ENCODE peak calls at places on chromosomes 16 and 17, in four cellular contexts. Z is GM12878, U is HepG2, A is H1. D is an unnamed sample.

GRCh38 chr17:43583332-43583731 is 37.2 kb upstream of the ETV4 start:
- DNase-seq in A (no peak), Z (no peak), U (no peak), D (no peak)

GRCh38 chr17:1331708-1332107 is 52.2 kb downstream of the TRARG1 start:
- DNase-seq in A (no peak), Z (no peak), U (no peak), D (no peak)

GRCh38 chr17:226773-227580 is 45.5 kb upstream of the DOC2B start:
- DNase-seq in Z (no peak), A (no peak), U (no peak), D (no peak)

GRCh38 chr17:19753661-19754463 is 5.8 kb upstream of the ALDH3A1 start:
- DNase-seq in A (no peak), Z (no peak), U (no peak), D (no peak)

GRCh38 chr16:1932050-1933028 is 10.7 kb downstream of the MSRB1 start:
- DNase-seq in Z (no peak), U (peak), A (no peak), D (no peak)

GRCh38 chr16:31327675-31328225 is 27.2 kb upstream of the ITGAX start:
- DNase-seq in Z (no peak), U (no peak), A (no peak), D (no peak)

GRCh38 chr16:372584-372983 is 2.2 kb upstream of the MRPL28 start:
- DNase-seq in Z (no peak), A (no peak), U (no peak), D (no peak)

GRCh38 chr17:27624555-27624954 is 6.4 kb upstream of the LGALS9 start:
- DNase-seq in A (no peak), U (no peak), Z (no peak), D (no peak)

GRCh38 chr17:2138318-2138717 is 83.4 kb downstream of the HIC1 start:
- DNase-seq in A (no peak), U (no peak), Z (peak), D (peak)

GRCh38 chr17:5410594-5411272 is 8.7 kb downstream of the NUP88 start:
- DNase-seq in Z (no peak), A (no peak), U (no peak), D (no peak)

GRCh38 chr17:14308965-14309879 is 8.3 kb downstream of the HS3ST3B1 start:
- DNase-seq in Z (no peak), U (peak), A (peak), D (peak)

GRCh38 chr17:29150191-29150590 is 30.0 kb downstream of the MYO18A start:
- DNase-seq in Z (no peak), U (no peak), A (no peak), D (no peak)

GRCh38 chr16:30369091-30369937 is 980 bp downstream of the TBC1D10B start:
- DNase-seq in U (no peak), A (no peak), Z (no peak), D (no peak)

GRCh38 chr16:69799601-69800000 is 37.5 kb downstream of the WWP2 start:
- DNase-seq in Z (no peak), U (no peak), A (no peak), D (no peak)

GRCh38 chr16:71746442-71747046 is 22.0 kb upstream of the PHLPP2 start:
- DNase-seq in Z (no peak), U (peak), A (no peak), D (peak)

GRCh38 chr17:41496803-41497484 is 7.2 kb upstream of the KRT36 start:
- DNase-seq in Z (peak), A (peak), U (peak), D (peak)

DNA sequence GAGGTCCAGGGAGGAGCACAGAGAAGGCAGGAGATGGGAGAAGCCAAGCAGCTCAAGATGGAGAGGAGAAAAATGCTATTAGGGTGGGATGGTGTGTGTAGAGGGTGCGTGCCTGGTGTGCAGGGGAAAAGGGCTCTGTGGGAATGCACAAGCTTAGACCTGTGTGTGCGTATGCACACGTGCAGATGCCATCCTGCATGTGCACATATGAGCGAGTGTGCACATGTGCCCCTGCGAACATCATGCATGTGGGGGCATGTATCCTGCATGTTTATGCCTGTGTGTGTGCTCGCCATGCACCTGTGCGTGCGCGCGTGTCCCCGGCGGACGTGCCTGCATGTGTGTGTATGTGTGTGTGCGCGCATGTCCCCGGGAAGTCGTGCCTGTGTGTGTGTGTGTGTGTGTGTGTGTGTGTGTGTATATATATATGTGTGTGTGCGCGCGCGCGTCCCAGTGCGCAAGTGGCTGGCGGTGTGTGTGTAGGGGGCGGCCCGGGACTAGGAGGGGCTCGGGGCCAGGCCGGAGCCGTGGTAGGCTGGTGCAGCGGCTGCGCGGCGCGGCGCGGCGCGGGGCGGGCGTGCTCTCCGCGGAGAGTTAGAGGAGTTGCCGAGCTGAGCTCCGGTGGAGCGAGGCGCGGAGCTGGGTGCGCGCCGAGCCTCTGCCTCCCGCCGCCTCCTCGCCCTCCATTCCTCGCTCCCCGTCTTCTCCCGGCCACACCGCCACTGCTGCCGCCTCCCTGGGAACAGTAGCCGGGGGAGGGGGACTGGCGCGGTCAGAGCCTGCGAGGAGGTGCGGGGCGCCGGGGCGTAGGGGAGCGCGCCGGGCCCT is at the start of gene KCNJ12:
- DNase-seq in Z (no peak), A (no peak), U (no peak), D (peak)
- TF ChIP-seq TCF12 in Z (no peak), A (no peak), U (no peak), D (no peak)

DNA sequence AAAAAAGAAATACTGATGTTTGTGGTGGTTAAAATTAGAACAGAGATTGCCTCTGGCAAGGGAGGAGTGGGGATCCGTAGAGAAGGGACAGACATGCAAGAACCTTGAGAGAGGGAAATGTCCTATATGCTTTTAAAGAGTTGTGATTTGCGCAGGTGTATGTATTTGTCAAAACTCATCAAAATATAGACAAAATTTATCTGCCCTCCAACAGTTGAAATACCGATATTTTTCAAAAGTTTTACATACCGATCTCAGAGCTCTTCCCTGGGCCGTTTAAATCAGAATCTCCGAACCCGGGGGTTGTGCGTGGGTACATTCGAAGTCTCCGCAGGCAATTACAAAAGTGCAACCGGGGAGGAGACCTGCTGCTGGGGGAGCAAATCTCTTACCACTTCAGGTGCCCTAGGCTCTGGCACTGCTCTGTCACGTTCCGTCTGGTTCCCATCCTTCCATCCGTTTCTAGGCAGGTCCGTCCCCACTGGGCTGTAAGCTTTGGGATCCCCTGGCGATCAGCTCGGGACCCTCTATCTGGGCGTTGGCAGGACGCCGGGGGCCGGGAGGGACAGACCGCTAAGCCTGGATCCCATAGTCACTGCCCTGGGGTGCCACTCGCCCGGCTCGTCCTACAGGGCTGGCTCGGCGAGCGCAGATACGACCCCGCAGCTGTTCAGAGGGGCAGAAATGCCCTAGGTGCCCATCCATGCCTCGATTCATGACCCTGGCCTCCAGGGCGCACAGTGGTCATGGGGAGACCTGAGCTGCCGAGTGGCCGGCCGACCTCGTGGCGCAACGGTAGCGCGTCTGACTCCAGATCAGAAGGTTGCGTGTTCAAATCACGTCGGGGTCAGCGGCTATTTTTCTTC is 4.2 kb downstream of the BORCS6 start:
- DNase-seq in U (peak), A (no peak), Z (no peak), D (peak)
- TF ChIP-seq TCF12 in U (no peak), A (peak), Z (peak), D (no peak)

GRCh38 chr16:12254566-12254965 is 278.0 kb downstream of the SNX29 start:
- DNase-seq in Z (no peak), U (no peak), A (no peak), D (no peak)

GRCh38 chr16:12253731-12254130 is 277.2 kb downstream of the SNX29 start:
- DNase-seq in U (no peak), A (no peak), Z (no peak), D (no peak)

GRCh38 chr16:12255473-12255872 is 278.9 kb downstream of the SNX29 start:
- DNase-seq in Z (no peak), A (no peak), U (no peak), D (no peak)

GRCh38 chr16:12250578-12250977 is 274.0 kb downstream of the SNX29 start:
- DNase-seq in U (no peak), Z (no peak), A (no peak), D (no peak)

DNA sequence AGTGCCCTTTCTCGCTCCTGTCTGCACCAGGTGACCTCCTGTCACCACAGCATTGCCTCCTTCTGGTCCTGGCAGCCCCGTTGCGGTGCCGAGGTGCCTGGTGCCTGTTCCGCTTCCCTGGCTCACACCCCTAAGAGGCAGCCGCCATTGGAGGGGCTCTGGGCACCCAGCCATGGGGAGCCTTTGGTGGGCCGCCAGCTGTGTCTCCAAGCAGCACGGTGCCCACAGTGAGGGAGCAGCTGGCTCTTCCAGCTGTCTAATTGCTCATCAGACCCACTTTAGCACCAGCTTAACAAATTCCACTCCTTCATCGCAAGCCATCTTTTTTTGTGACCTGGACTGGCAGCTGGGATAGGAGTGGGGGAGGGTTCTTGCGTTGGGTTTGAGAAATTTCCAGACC is 276.1 kb downstream of the SNX29 start:
- DNase-seq in U (no peak), A (no peak), Z (no peak), D (no peak)
- TF ChIP-seq TCF12 in U (no peak), A (no peak), Z (no peak), D (no peak)

DNA sequence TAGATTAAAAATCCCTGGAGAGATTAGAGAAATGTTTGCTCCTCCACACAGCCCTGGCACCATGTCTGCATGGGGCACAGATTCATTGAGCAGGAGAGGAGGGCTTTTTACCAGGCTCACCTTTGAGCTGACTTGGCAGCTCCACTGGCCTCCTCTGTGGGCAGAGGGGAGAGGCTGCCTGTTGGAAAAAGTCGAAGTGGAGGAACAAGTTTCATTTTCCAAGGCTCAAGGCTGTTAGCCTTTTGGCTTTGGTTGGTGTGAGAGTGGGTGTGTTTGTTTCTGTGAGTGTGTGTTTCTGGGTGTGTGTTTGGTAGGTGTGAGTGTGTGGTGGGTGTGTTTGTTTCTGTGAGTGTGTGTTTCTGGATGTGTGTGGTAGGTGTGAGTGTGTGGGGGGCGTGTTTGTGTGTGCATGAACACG is 5.6 kb downstream of the TMEM238L start:
- DNase-seq in A (no peak), Z (no peak), U (no peak), D (no peak)
- TF ChIP-seq TCF12 in A (no peak), Z (no peak), U (no peak), D (no peak)

DNA sequence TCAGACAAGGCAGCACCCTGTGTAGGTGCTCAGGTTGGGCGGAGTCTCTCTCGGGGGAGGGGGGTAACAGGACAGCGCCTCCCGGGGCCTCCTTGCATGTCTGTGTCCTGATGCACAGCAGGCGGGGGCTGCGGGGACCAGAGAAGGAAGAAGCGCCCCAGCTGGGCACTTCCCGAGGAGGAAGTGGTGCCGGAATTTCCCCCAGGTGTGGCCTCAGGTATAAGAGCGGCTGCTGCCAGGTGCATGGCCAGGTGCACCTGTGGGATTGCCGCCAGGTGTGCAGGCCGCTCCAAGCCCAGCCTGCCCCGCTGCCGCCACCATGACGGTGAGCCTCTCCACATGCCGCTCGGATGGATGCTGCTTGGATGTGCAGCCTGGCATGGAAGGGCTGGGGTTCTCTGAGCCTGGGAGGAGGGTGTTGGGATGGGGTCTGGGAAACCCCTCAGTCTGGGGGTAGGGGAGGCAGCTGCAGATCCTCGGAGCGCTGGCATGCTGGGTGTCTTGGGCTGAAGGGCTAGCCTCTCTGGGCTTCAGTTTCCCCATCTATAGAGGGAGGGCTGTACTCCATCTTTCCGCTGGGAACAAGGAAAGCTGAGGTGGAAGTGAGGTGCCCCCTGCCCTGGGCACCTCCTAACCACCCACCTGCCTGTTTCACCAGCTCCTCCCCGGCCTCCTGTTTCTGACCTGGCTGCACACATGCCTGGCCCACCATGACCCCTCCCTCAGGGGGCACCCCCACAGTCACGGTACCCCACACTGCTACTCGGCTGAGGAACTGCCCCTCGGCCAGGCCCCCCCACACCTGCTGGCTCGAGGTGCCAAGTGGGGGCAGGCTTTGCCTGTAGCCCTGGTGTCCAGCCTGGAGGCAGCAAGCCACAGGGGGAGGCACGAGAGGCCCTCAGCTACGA is at the start of gene IL17C:
- DNase-seq in A (no peak), U (no peak), Z (no peak), D (no peak)
- TF ChIP-seq TCF12 in A (peak), U (no peak), Z (peak), D (no peak)

DNA sequence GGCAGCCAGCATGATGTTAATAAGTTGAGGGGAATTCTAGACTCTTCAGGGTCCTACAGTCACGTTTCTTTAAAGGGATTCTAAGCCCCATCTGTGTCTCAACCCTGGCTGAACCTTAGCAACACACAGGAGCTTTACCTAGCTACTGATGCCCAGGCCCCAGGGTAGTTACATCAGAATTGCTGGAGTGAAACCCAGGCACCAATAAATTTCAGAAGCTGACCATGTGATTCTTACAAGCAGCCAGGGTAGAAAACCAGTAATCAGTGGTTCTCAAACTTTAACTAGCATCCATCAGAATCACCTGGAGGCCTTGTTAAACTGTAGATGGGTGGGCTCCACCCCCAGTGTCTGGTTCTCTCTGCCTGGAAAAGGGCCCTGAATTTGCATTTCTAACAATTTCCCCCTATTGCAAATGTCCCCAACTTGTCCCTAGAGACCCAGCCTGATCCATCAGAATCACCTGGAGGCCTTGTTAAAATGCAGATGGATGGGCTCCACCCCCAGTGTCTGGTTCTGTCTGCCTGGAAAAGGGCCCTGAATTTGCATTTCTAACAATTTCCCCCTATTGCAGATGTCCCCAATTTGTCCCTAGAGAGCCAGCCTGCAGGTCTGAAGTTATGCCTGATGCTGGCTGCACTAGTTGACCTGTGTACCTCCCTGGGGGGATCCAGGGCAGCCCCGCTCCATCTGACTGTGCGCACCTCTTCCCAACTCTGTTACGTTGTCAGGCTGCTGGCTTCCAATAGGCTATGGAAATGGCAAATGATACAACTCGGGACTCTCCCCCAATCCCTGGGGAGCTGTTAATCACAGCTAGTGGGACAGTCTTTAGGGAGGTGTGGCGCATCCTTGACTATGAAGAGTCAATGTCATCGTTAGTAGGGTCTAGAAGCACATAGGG is 30.4 kb downstream of the GPRC5B start:
- DNase-seq in U (no peak), Z (no peak), A (no peak), D (no peak)
- TF ChIP-seq TCF12 in U (no peak), Z (no peak), A (no peak), D (no peak)

GRCh38 chr16:85870159-85870558 is 28.8 kb upstream of the IRF8 start:
- DNase-seq in U (no peak), A (no peak), Z (no peak), D (no peak)
- TF ChIP-seq TCF12 in U (no peak), A (no peak), Z (no peak), D (no peak)

GRCh38 chr16:3829631-3830536 is 50.6 kb downstream of the CREBBP start:
- DNase-seq in A (no peak), Z (no peak), U (no peak), D (no peak)
- TF ChIP-seq TCF12 in A (no peak), Z (no peak), U (no peak), D (no peak)

GRCh38 chr17:78724544-78724943 is 57.5 kb downstream of the CYTH1 start:
- DNase-seq in A (no peak), Z (no peak), U (no peak), D (peak)

GRCh38 chr17:78724999-78725398 is 57.1 kb downstream of the CYTH1 start:
- DNase-seq in U (no peak), A (no peak), Z (no peak), D (no peak)

GRCh38 chr17:78726471-78727010 is 55.5 kb downstream of the CYTH1 start:
- DNase-seq in Z (no peak), U (no peak), A (no peak), D (no peak)

GRCh38 chr17:78727057-78727456 is 55.0 kb downstream of the CYTH1 start:
- DNase-seq in Z (no peak), A (no peak), U (no peak), D (no peak)

DNA sequence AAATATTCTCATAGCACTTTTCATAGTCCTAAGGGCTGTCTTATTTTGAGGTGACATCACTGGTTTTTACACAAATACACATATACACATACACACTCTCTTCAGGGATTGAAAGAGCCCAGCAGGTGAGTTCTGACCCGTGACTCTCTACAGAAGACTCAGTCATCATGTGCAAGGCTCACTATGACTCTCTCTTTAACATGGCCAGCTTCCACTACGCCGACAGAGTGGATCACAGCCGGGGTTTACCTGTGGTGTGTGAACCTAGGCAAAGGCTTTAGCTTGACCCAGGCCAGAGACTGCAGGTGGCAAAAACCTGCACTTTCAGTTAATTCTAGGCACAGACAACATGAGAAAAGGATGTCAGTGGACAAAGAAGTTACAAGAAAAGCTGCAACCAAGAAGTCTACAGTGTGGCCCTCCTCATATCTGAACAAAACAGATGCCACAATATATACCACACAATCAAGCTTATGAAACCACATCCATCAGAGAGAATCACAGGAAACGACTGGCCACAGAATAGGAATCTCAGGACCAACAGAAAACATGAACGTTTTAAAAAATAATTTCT is 56.5 kb downstream of the CYTH1 start:
- DNase-seq in Z (no peak), U (no peak), A (no peak), D (no peak)
- TF ChIP-seq TCF12 in Z (peak), U (no peak), A (no peak), D (no peak)